ENCODE peak calls at places on chromosomes 7 and 10, in nine cellular contexts. One of them, this sample, is unnamed.

GRCh38 chr10:49058341-49059255 is 56.7 kb downstream of the VSTM4 start:
- DNase-seq in activated CD4-positive, alpha-beta T cell treated with anti-CD3 and anti-CD28 coated beads, Interleukin-2, amount 10 ng/mL, durations not matched to agents 7 days and 5 days: no peak
- DNase-seq in cardiac muscle cell: peak; percentile 59
- DNase-seq in foreskin fibroblast: no peak
- DNase-seq in dermis blood vessel endothelial cell: no peak
- DNase-seq in HCEC 1CT: no peak
- DNase-seq in K562: no peak
- DNase-seq in CD8-positive, alpha-beta T cell: no peak
- DNase-seq in neural crest cell: no peak
- DNase-seq in this sample: no peak

GRCh38 chr7:121000091-121000983 is 11.8 kb downstream of the CPED1 start:
- DNase-seq in dermis blood vessel endothelial cell: peak; percentile 63
- DNase-seq in neural crest cell: no peak
- DNase-seq in K562: peak; percentile 55
- DNase-seq in activated CD4-positive, alpha-beta T cell treated with anti-CD3 and anti-CD28 coated beads, Interleukin-2, amount 10 ng/mL, durations not matched to agents 7 days and 5 days: no peak
- DNase-seq in HCEC 1CT: peak; percentile 82
- DNase-seq in CD8-positive, alpha-beta T cell: no peak
- DNase-seq in foreskin fibroblast: peak; percentile 50
- DNase-seq in cardiac muscle cell: peak; percentile 68
- DNase-seq in this sample: no peak

GRCh38 chr7:117401293-117402002 is 25.8 kb downstream of the ASZ1 start:
- DNase-seq in neural crest cell: no peak
- DNase-seq in foreskin fibroblast: no peak
- DNase-seq in cardiac muscle cell: peak; percentile 9
- DNase-seq in dermis blood vessel endothelial cell: peak; percentile 13
- DNase-seq in activated CD4-positive, alpha-beta T cell treated with anti-CD3 and anti-CD28 coated beads, Interleukin-2, amount 10 ng/mL, durations not matched to agents 7 days and 5 days: no peak
- DNase-seq in HCEC 1CT: no peak
- DNase-seq in CD8-positive, alpha-beta T cell: no peak
- DNase-seq in K562: peak; percentile 19
- DNase-seq in this sample: no peak

GRCh38 chr7:80324032-80324431 is 187.8 kb downstream of the GNAT3 start:
- DNase-seq in HCEC 1CT: peak; percentile 76
- DNase-seq in dermis blood vessel endothelial cell: peak; percentile 94
- DNase-seq in neural crest cell: no peak
- DNase-seq in foreskin fibroblast: peak; percentile 44
- DNase-seq in CD8-positive, alpha-beta T cell: no peak
- DNase-seq in cardiac muscle cell: peak; percentile 45
- DNase-seq in activated CD4-positive, alpha-beta T cell treated with anti-CD3 and anti-CD28 coated beads, Interleukin-2, amount 10 ng/mL, durations not matched to agents 7 days and 5 days: no peak
- DNase-seq in K562: no peak
- DNase-seq in this sample: peak; percentile 7

GRCh38 chr10:59668081-59668480 is 41.6 kb downstream of the SLC16A9 start:
- DNase-seq in HCEC 1CT: no peak
- DNase-seq in dermis blood vessel endothelial cell: no peak
- DNase-seq in CD8-positive, alpha-beta T cell: no peak
- DNase-seq in foreskin fibroblast: no peak
- DNase-seq in K562: no peak
- DNase-seq in activated CD4-positive, alpha-beta T cell treated with anti-CD3 and anti-CD28 coated beads, Interleukin-2, amount 10 ng/mL, durations not matched to agents 7 days and 5 days: no peak
- DNase-seq in cardiac muscle cell: no peak
- DNase-seq in neural crest cell: no peak
- DNase-seq in this sample: no peak

GRCh38 chr7:30656006-30656575 is 26.2 kb downstream of the CRHR2 start:
- DNase-seq in CD8-positive, alpha-beta T cell: no peak
- DNase-seq in HCEC 1CT: no peak
- DNase-seq in cardiac muscle cell: no peak
- DNase-seq in dermis blood vessel endothelial cell: no peak
- DNase-seq in activated CD4-positive, alpha-beta T cell treated with anti-CD3 and anti-CD28 coated beads, Interleukin-2, amount 10 ng/mL, durations not matched to agents 7 days and 5 days: no peak
- DNase-seq in neural crest cell: no peak
- DNase-seq in foreskin fibroblast: no peak
- DNase-seq in K562: no peak
- DNase-seq in this sample: no peak

GRCh38 chr7:140678081-140678815 is 5.5 kb downstream of the ADCK2 start:
- DNase-seq in CD8-positive, alpha-beta T cell: no peak
- DNase-seq in HCEC 1CT: no peak
- DNase-seq in neural crest cell: no peak
- DNase-seq in activated CD4-positive, alpha-beta T cell treated with anti-CD3 and anti-CD28 coated beads, Interleukin-2, amount 10 ng/mL, durations not matched to agents 7 days and 5 days: no peak
- DNase-seq in cardiac muscle cell: no peak
- DNase-seq in dermis blood vessel endothelial cell: no peak
- DNase-seq in foreskin fibroblast: no peak
- DNase-seq in K562: no peak
- DNase-seq in this sample: no peak

GRCh38 chr7:157851501-157852067 is 514.8 kb downstream of the DNAJB6 start:
- DNase-seq in HCEC 1CT: no peak
- DNase-seq in CD8-positive, alpha-beta T cell: peak; percentile 64
- DNase-seq in activated CD4-positive, alpha-beta T cell treated with anti-CD3 and anti-CD28 coated beads, Interleukin-2, amount 10 ng/mL, durations not matched to agents 7 days and 5 days: peak; percentile 90
- DNase-seq in K562: no peak
- DNase-seq in cardiac muscle cell: no peak
- DNase-seq in dermis blood vessel endothelial cell: no peak
- DNase-seq in neural crest cell: peak; percentile 65
- DNase-seq in foreskin fibroblast: no peak
- DNase-seq in this sample: peak; percentile 66

GRCh38 chr10:22244001-22244400 is 26.2 kb upstream of the EBLN1 start:
- DNase-seq in foreskin fibroblast: no peak
- DNase-seq in cardiac muscle cell: no peak
- DNase-seq in dermis blood vessel endothelial cell: no peak
- DNase-seq in neural crest cell: no peak
- DNase-seq in CD8-positive, alpha-beta T cell: no peak
- DNase-seq in activated CD4-positive, alpha-beta T cell treated with anti-CD3 and anti-CD28 coated beads, Interleukin-2, amount 10 ng/mL, durations not matched to agents 7 days and 5 days: no peak
- DNase-seq in HCEC 1CT: no peak
- DNase-seq in K562: no peak
- DNase-seq in this sample: no peak

GRCh38 chr7:6172331-6173295 is 99.8 kb downstream of the CYTH3 start:
- DNase-seq in dermis blood vessel endothelial cell: no peak
- DNase-seq in foreskin fibroblast: peak; percentile 59
- DNase-seq in activated CD4-positive, alpha-beta T cell treated with anti-CD3 and anti-CD28 coated beads, Interleukin-2, amount 10 ng/mL, durations not matched to agents 7 days and 5 days: no peak
- DNase-seq in K562: no peak
- DNase-seq in HCEC 1CT: no peak
- DNase-seq in CD8-positive, alpha-beta T cell: no peak
- DNase-seq in cardiac muscle cell: peak; percentile 12
- DNase-seq in neural crest cell: no peak
- DNase-seq in this sample: peak; percentile 44

GRCh38 chr10:13784067-13784466 is 197.3 kb downstream of the PRPF18 start:
- DNase-seq in HCEC 1CT: no peak
- DNase-seq in CD8-positive, alpha-beta T cell: no peak
- DNase-seq in dermis blood vessel endothelial cell: peak; percentile 61
- DNase-seq in activated CD4-positive, alpha-beta T cell treated with anti-CD3 and anti-CD28 coated beads, Interleukin-2, amount 10 ng/mL, durations not matched to agents 7 days and 5 days: peak; percentile 58
- DNase-seq in K562: no peak
- DNase-seq in cardiac muscle cell: no peak
- DNase-seq in foreskin fibroblast: no peak
- DNase-seq in neural crest cell: no peak
- DNase-seq in this sample: no peak

GRCh38 chr7:92835851-92836488 is 403 bp downstream of the CDK6 start:
- DNase-seq in cardiac muscle cell: peak; percentile 45
- DNase-seq in activated CD4-positive, alpha-beta T cell treated with anti-CD3 and anti-CD28 coated beads, Interleukin-2, amount 10 ng/mL, durations not matched to agents 7 days and 5 days: peak; percentile 41
- DNase-seq in CD8-positive, alpha-beta T cell: no peak
- DNase-seq in dermis blood vessel endothelial cell: peak; percentile 55
- DNase-seq in K562: peak; percentile 73
- DNase-seq in neural crest cell: no peak
- DNase-seq in HCEC 1CT: peak; percentile 15
- DNase-seq in foreskin fibroblast: no peak
- DNase-seq in this sample: peak; percentile 21

GRCh38 chr10:50645241-50645640 is 21.5 kb upstream of the SGMS1 start:
- DNase-seq in neural crest cell: no peak
- DNase-seq in activated CD4-positive, alpha-beta T cell treated with anti-CD3 and anti-CD28 coated beads, Interleukin-2, amount 10 ng/mL, durations not matched to agents 7 days and 5 days: no peak
- DNase-seq in foreskin fibroblast: no peak
- DNase-seq in dermis blood vessel endothelial cell: no peak
- DNase-seq in CD8-positive, alpha-beta T cell: no peak
- DNase-seq in K562: no peak
- DNase-seq in cardiac muscle cell: no peak
- DNase-seq in HCEC 1CT: no peak
- DNase-seq in this sample: no peak

GRCh38 chr10:80161321-80162084 is 29.0 kb downstream of the PLAC9 start:
- DNase-seq in HCEC 1CT: no peak
- DNase-seq in neural crest cell: no peak
- DNase-seq in CD8-positive, alpha-beta T cell: no peak
- DNase-seq in dermis blood vessel endothelial cell: peak; percentile 60
- DNase-seq in activated CD4-positive, alpha-beta T cell treated with anti-CD3 and anti-CD28 coated beads, Interleukin-2, amount 10 ng/mL, durations not matched to agents 7 days and 5 days: no peak
- DNase-seq in foreskin fibroblast: no peak
- DNase-seq in cardiac muscle cell: peak; percentile 27
- DNase-seq in K562: peak; percentile 42
- DNase-seq in this sample: no peak

GRCh38 chr10:10528563-10528910 is 489.1 kb upstream of the CELF2 start:
- DNase-seq in cardiac muscle cell: peak; percentile 68
- DNase-seq in neural crest cell: no peak
- DNase-seq in activated CD4-positive, alpha-beta T cell treated with anti-CD3 and anti-CD28 coated beads, Interleukin-2, amount 10 ng/mL, durations not matched to agents 7 days and 5 days: no peak
- DNase-seq in K562: no peak
- DNase-seq in dermis blood vessel endothelial cell: no peak
- DNase-seq in foreskin fibroblast: peak; percentile 28
- DNase-seq in HCEC 1CT: peak; percentile 47
- DNase-seq in CD8-positive, alpha-beta T cell: no peak
- DNase-seq in this sample: no peak

GRCh38 chr10:1379601-1380000 is 323.4 kb downstream of the WDR37 start:
- DNase-seq in cardiac muscle cell: no peak
- DNase-seq in neural crest cell: no peak
- DNase-seq in CD8-positive, alpha-beta T cell: no peak
- DNase-seq in HCEC 1CT: no peak
- DNase-seq in K562: no peak
- DNase-seq in activated CD4-positive, alpha-beta T cell treated with anti-CD3 and anti-CD28 coated beads, Interleukin-2, amount 10 ng/mL, durations not matched to agents 7 days and 5 days: no peak
- DNase-seq in foreskin fibroblast: no peak
- DNase-seq in dermis blood vessel endothelial cell: no peak
- DNase-seq in this sample: no peak

GRCh38 chr10:95260909-95261552 is 29.8 kb downstream of the PDLIM1 start:
- DNase-seq in dermis blood vessel endothelial cell: no peak
- DNase-seq in activated CD4-positive, alpha-beta T cell treated with anti-CD3 and anti-CD28 coated beads, Interleukin-2, amount 10 ng/mL, durations not matched to agents 7 days and 5 days: no peak
- DNase-seq in neural crest cell: no peak
- DNase-seq in K562: no peak
- DNase-seq in cardiac muscle cell: no peak
- DNase-seq in CD8-positive, alpha-beta T cell: no peak
- DNase-seq in foreskin fibroblast: peak; percentile 11
- DNase-seq in HCEC 1CT: peak; percentile 83
- DNase-seq in this sample: no peak

GRCh38 chr7:22566176-22566575 is 66.2 kb upstream of the STEAP1B start:
- DNase-seq in foreskin fibroblast: no peak
- DNase-seq in HCEC 1CT: no peak
- DNase-seq in activated CD4-positive, alpha-beta T cell treated with anti-CD3 and anti-CD28 coated beads, Interleukin-2, amount 10 ng/mL, durations not matched to agents 7 days and 5 days: no peak
- DNase-seq in K562: no peak
- DNase-seq in CD8-positive, alpha-beta T cell: no peak
- DNase-seq in neural crest cell: no peak
- DNase-seq in cardiac muscle cell: no peak
- DNase-seq in dermis blood vessel endothelial cell: no peak
- DNase-seq in this sample: no peak

GRCh38 chr7:27225005-27225934 is 17.3 kb upstream of the EVX1 start:
- DNase-seq in neural crest cell: no peak
- DNase-seq in dermis blood vessel endothelial cell: no peak
- DNase-seq in K562: no peak
- DNase-seq in HCEC 1CT: no peak
- DNase-seq in CD8-positive, alpha-beta T cell: no peak
- DNase-seq in foreskin fibroblast: no peak
- DNase-seq in activated CD4-positive, alpha-beta T cell treated with anti-CD3 and anti-CD28 coated beads, Interleukin-2, amount 10 ng/mL, durations not matched to agents 7 days and 5 days: no peak
- DNase-seq in cardiac muscle cell: no peak
- DNase-seq in this sample: no peak

GRCh38 chr7:11810043-11810625 is 21.9 kb downstream of the THSD7A start:
- DNase-seq in cardiac muscle cell: no peak
- DNase-seq in dermis blood vessel endothelial cell: no peak
- DNase-seq in foreskin fibroblast: no peak
- DNase-seq in activated CD4-positive, alpha-beta T cell treated with anti-CD3 and anti-CD28 coated beads, Interleukin-2, amount 10 ng/mL, durations not matched to agents 7 days and 5 days: no peak
- DNase-seq in neural crest cell: no peak
- DNase-seq in K562: no peak
- DNase-seq in HCEC 1CT: no peak
- DNase-seq in CD8-positive, alpha-beta T cell: no peak
- DNase-seq in this sample: no peak

GRCh38 chr10:124745678-124746077 is 1.5 kb upstream of the FAM53B start:
- DNase-seq in activated CD4-positive, alpha-beta T cell treated with anti-CD3 and anti-CD28 coated beads, Interleukin-2, amount 10 ng/mL, durations not matched to agents 7 days and 5 days: peak; percentile 49
- DNase-seq in CD8-positive, alpha-beta T cell: no peak
- DNase-seq in HCEC 1CT: peak; percentile 39
- DNase-seq in neural crest cell: no peak
- DNase-seq in cardiac muscle cell: peak; percentile 75
- DNase-seq in K562: peak; percentile 18
- DNase-seq in dermis blood vessel endothelial cell: peak; percentile 81
- DNase-seq in foreskin fibroblast: peak; percentile 54
- DNase-seq in this sample: no peak

GRCh38 chr7:7756577-7756976 is 38.2 kb upstream of the RPA3 start:
- DNase-seq in foreskin fibroblast: no peak
- DNase-seq in neural crest cell: no peak
- DNase-seq in K562: no peak
- DNase-seq in dermis blood vessel endothelial cell: no peak
- DNase-seq in HCEC 1CT: no peak
- DNase-seq in CD8-positive, alpha-beta T cell: no peak
- DNase-seq in cardiac muscle cell: no peak
- DNase-seq in activated CD4-positive, alpha-beta T cell treated with anti-CD3 and anti-CD28 coated beads, Interleukin-2, amount 10 ng/mL, durations not matched to agents 7 days and 5 days: no peak
- DNase-seq in this sample: no peak

GRCh38 chr7:95246935-95247370 is 77.4 kb downstream of the PON1 start:
- DNase-seq in activated CD4-positive, alpha-beta T cell treated with anti-CD3 and anti-CD28 coated beads, Interleukin-2, amount 10 ng/mL, durations not matched to agents 7 days and 5 days: peak; percentile 27
- DNase-seq in cardiac muscle cell: peak; percentile 90
- DNase-seq in K562: peak; percentile 45
- DNase-seq in HCEC 1CT: peak; percentile 50
- DNase-seq in neural crest cell: peak; percentile 50
- DNase-seq in CD8-positive, alpha-beta T cell: no peak
- DNase-seq in dermis blood vessel endothelial cell: peak; percentile 78
- DNase-seq in foreskin fibroblast: peak; percentile 50
- DNase-seq in this sample: peak; percentile 8

GRCh38 chr7:140928491-140929309 is 4.0 kb upstream of the BRAF start:
- DNase-seq in K562: no peak
- DNase-seq in CD8-positive, alpha-beta T cell: no peak
- DNase-seq in neural crest cell: no peak
- DNase-seq in activated CD4-positive, alpha-beta T cell treated with anti-CD3 and anti-CD28 coated beads, Interleukin-2, amount 10 ng/mL, durations not matched to agents 7 days and 5 days: no peak
- DNase-seq in cardiac muscle cell: no peak
- DNase-seq in foreskin fibroblast: no peak
- DNase-seq in HCEC 1CT: no peak
- DNase-seq in dermis blood vessel endothelial cell: no peak
- DNase-seq in this sample: no peak

GRCh38 chr7:43758861-43759683 is 592 bp downstream of the BLVRA start:
- DNase-seq in K562: peak; percentile 59
- DNase-seq in CD8-positive, alpha-beta T cell: peak; percentile 30
- DNase-seq in dermis blood vessel endothelial cell: peak; percentile 55
- DNase-seq in activated CD4-positive, alpha-beta T cell treated with anti-CD3 and anti-CD28 coated beads, Interleukin-2, amount 10 ng/mL, durations not matched to agents 7 days and 5 days: peak; percentile 57
- DNase-seq in neural crest cell: peak; percentile 41
- DNase-seq in foreskin fibroblast: no peak
- DNase-seq in cardiac muscle cell: peak; percentile 55
- DNase-seq in HCEC 1CT: peak; percentile 13
- DNase-seq in this sample: peak; percentile 61

GRCh38 chr7:121049897-121050296 is 61.4 kb downstream of the CPED1 start:
- DNase-seq in activated CD4-positive, alpha-beta T cell treated with anti-CD3 and anti-CD28 coated beads, Interleukin-2, amount 10 ng/mL, durations not matched to agents 7 days and 5 days: no peak
- DNase-seq in neural crest cell: no peak
- DNase-seq in foreskin fibroblast: no peak
- DNase-seq in CD8-positive, alpha-beta T cell: no peak
- DNase-seq in dermis blood vessel endothelial cell: no peak
- DNase-seq in K562: no peak
- DNase-seq in cardiac muscle cell: no peak
- DNase-seq in HCEC 1CT: no peak
- DNase-seq in this sample: no peak

GRCh38 chr10:77965294-77965693 is 38.7 kb upstream of the DLG5 start:
- DNase-seq in activated CD4-positive, alpha-beta T cell treated with anti-CD3 and anti-CD28 coated beads, Interleukin-2, amount 10 ng/mL, durations not matched to agents 7 days and 5 days: no peak
- DNase-seq in CD8-positive, alpha-beta T cell: no peak
- DNase-seq in cardiac muscle cell: peak; percentile 78
- DNase-seq in neural crest cell: no peak
- DNase-seq in K562: no peak
- DNase-seq in HCEC 1CT: peak; percentile 74
- DNase-seq in foreskin fibroblast: peak; percentile 92
- DNase-seq in dermis blood vessel endothelial cell: no peak
- DNase-seq in this sample: peak; percentile 30

GRCh38 chr10:55024718-55025117 is 223.7 kb upstream of the PCDH15 start:
- DNase-seq in K562: no peak
- DNase-seq in activated CD4-positive, alpha-beta T cell treated with anti-CD3 and anti-CD28 coated beads, Interleukin-2, amount 10 ng/mL, durations not matched to agents 7 days and 5 days: no peak
- DNase-seq in CD8-positive, alpha-beta T cell: no peak
- DNase-seq in foreskin fibroblast: no peak
- DNase-seq in cardiac muscle cell: no peak
- DNase-seq in neural crest cell: no peak
- DNase-seq in HCEC 1CT: no peak
- DNase-seq in dermis blood vessel endothelial cell: no peak
- DNase-seq in this sample: no peak

GRCh38 chr7:15104411-15105092 is 202.0 kb upstream of the DGKB start:
- DNase-seq in foreskin fibroblast: no peak
- DNase-seq in K562: no peak
- DNase-seq in cardiac muscle cell: no peak
- DNase-seq in neural crest cell: no peak
- DNase-seq in HCEC 1CT: no peak
- DNase-seq in dermis blood vessel endothelial cell: no peak
- DNase-seq in CD8-positive, alpha-beta T cell: no peak
- DNase-seq in activated CD4-positive, alpha-beta T cell treated with anti-CD3 and anti-CD28 coated beads, Interleukin-2, amount 10 ng/mL, durations not matched to agents 7 days and 5 days: no peak
- DNase-seq in this sample: no peak

GRCh38 chr10:114824396-114824795 is 2.8 kb downstream of the FHIP2A start:
- DNase-seq in HCEC 1CT: no peak
- DNase-seq in K562: no peak
- DNase-seq in activated CD4-positive, alpha-beta T cell treated with anti-CD3 and anti-CD28 coated beads, Interleukin-2, amount 10 ng/mL, durations not matched to agents 7 days and 5 days: no peak
- DNase-seq in dermis blood vessel endothelial cell: no peak
- DNase-seq in cardiac muscle cell: no peak
- DNase-seq in neural crest cell: no peak
- DNase-seq in foreskin fibroblast: no peak
- DNase-seq in CD8-positive, alpha-beta T cell: no peak
- DNase-seq in this sample: no peak

GRCh38 chr10:114801411-114801813 is 20.2 kb upstream of the FHIP2A start:
- DNase-seq in neural crest cell: no peak
- DNase-seq in HCEC 1CT: no peak
- DNase-seq in foreskin fibroblast: no peak
- DNase-seq in K562: no peak
- DNase-seq in dermis blood vessel endothelial cell: no peak
- DNase-seq in cardiac muscle cell: no peak
- DNase-seq in activated CD4-positive, alpha-beta T cell treated with anti-CD3 and anti-CD28 coated beads, Interleukin-2, amount 10 ng/mL, durations not matched to agents 7 days and 5 days: peak; percentile 59
- DNase-seq in CD8-positive, alpha-beta T cell: no peak
- DNase-seq in this sample: no peak